ENCODE peak calls at places on chromosomes 13 and 19, in five cellular contexts. One of them, this sample, is unnamed.

GRCh38 chr13:35474551-35474950 is 1.9 kb downstream of the MAB21L1 start:
- DNase-seq in GM13976: no peak
- DNase-seq in omental fat pad: no peak
- DNase-seq in astrocyte: no peak
- DNase-seq in foreskin fibroblast: peak; percentile 38
- DNase-seq in this sample: no peak

GRCh38 chr19:45376045-45376724 is 5.8 kb upstream of the ERCC2 start:
- DNase-seq in GM13976: no peak
- DNase-seq in omental fat pad: no peak
- DNase-seq in astrocyte: peak; percentile 93
- DNase-seq in foreskin fibroblast: peak; percentile 89
- DNase-seq in this sample: no peak

GRCh38 chr19:55563261-55563690 is 17.4 kb downstream of the ZNF579 start:
- DNase-seq in GM13976: no peak
- DNase-seq in omental fat pad: peak; percentile 41
- DNase-seq in astrocyte: peak; percentile 20
- DNase-seq in foreskin fibroblast: peak; percentile 43
- DNase-seq in this sample: no peak

GRCh38 chr19:18807861-18808331 is 16.8 kb upstream of the COMP start:
- DNase-seq in GM13976: peak; percentile 13
- DNase-seq in omental fat pad: no peak
- DNase-seq in astrocyte: no peak
- DNase-seq in foreskin fibroblast: peak; percentile 65
- DNase-seq in this sample: no peak

GRCh38 chr13:25116044-25116443 is 20.1 kb downstream of the PABPC3 start:
- DNase-seq in GM13976: no peak
- DNase-seq in omental fat pad: no peak
- DNase-seq in astrocyte: no peak
- DNase-seq in foreskin fibroblast: no peak
- DNase-seq in this sample: no peak

GRCh38 chr19:18437481-18438330 is at the start of gene ISYNA1:
- DNase-seq in GM13976: peak; percentile 82
- DNase-seq in omental fat pad: no peak
- DNase-seq in astrocyte: no peak
- DNase-seq in foreskin fibroblast: peak; percentile 71
- DNase-seq in this sample: peak; percentile 85

GRCh38 chr13:66407159-66407558 is 823.0 kb downstream of the PCDH9 start:
- DNase-seq in GM13976: no peak
- DNase-seq in omental fat pad: no peak
- DNase-seq in astrocyte: no peak
- DNase-seq in foreskin fibroblast: no peak
- DNase-seq in this sample: no peak

GRCh38 chr13:46296920-46297319 is 85.2 kb downstream of the LRRC63 start:
- DNase-seq in GM13976: no peak
- DNase-seq in omental fat pad: no peak
- DNase-seq in astrocyte: peak; percentile 86
- DNase-seq in foreskin fibroblast: peak; percentile 95
- DNase-seq in this sample: no peak

GRCh38 chr19:38715540-38715939 is 28.7 kb downstream of the CAPN12 start:
- DNase-seq in GM13976: no peak
- DNase-seq in omental fat pad: no peak
- DNase-seq in astrocyte: no peak
- DNase-seq in foreskin fibroblast: no peak
- DNase-seq in this sample: no peak

GRCh38 chr19:52786078-52786463 is 520 bp downstream of the ZNF600 start:
- DNase-seq in GM13976: peak; percentile 19
- DNase-seq in omental fat pad: no peak
- DNase-seq in astrocyte: no peak
- DNase-seq in foreskin fibroblast: peak; percentile 16
- DNase-seq in this sample: peak; percentile 14

GRCh38 chr13:25046985-25047660 is 48.8 kb upstream of the PABPC3 start:
- DNase-seq in GM13976: no peak
- DNase-seq in omental fat pad: no peak
- DNase-seq in astrocyte: peak; percentile 26
- DNase-seq in foreskin fibroblast: peak; percentile 58
- DNase-seq in this sample: no peak

GRCh38 chr19:52961981-52962380 is 700 bp downstream of the ZNF816 start:
- DNase-seq in GM13976: no peak
- DNase-seq in omental fat pad: no peak
- DNase-seq in astrocyte: no peak
- DNase-seq in foreskin fibroblast: no peak
- DNase-seq in this sample: no peak

GRCh38 chr13:44365008-44365407 is 8.6 kb upstream of the SERP2 start:
- DNase-seq in GM13976: no peak
- DNase-seq in omental fat pad: no peak
- DNase-seq in astrocyte: peak; percentile 91
- DNase-seq in foreskin fibroblast: peak; percentile 62
- DNase-seq in this sample: no peak

GRCh38 chr13:71244181-71244580 is 622.8 kb downstream of the DACH1 start:
- DNase-seq in GM13976: no peak
- DNase-seq in omental fat pad: no peak
- DNase-seq in astrocyte: no peak
- DNase-seq in foreskin fibroblast: no peak
- DNase-seq in this sample: no peak

GRCh38 chr13:41791056-41791455 is 169.9 kb downstream of the VWA8 start:
- DNase-seq in GM13976: no peak
- DNase-seq in omental fat pad: no peak
- DNase-seq in astrocyte: no peak
- DNase-seq in foreskin fibroblast: peak; percentile 52
- DNase-seq in this sample: no peak

GRCh38 chr19:22422220-22422619 is at the start of gene ZNF98:
- DNase-seq in GM13976: no peak
- DNase-seq in omental fat pad: no peak
- DNase-seq in astrocyte: no peak
- DNase-seq in foreskin fibroblast: no peak
- DNase-seq in this sample: no peak

GRCh38 chr19:1321539-1321938 is 35.9 kb downstream of the EFNA2 start:
- DNase-seq in GM13976: no peak
- DNase-seq in omental fat pad: no peak
- DNase-seq in astrocyte: no peak
- DNase-seq in foreskin fibroblast: no peak
- DNase-seq in this sample: no peak

GRCh38 chr19:41341669-41342490 is 11.8 kb downstream of the TGFB1 start:
- DNase-seq in GM13976: no peak
- DNase-seq in omental fat pad: no peak
- DNase-seq in astrocyte: no peak
- DNase-seq in foreskin fibroblast: no peak
- DNase-seq in this sample: no peak
- TF ChIP-seq CTCF in GM13976: no peak
- TF ChIP-seq CTCF in omental fat pad: no peak
- TF ChIP-seq CTCF in astrocyte: no peak
- TF ChIP-seq CTCF in foreskin fibroblast: no peak
- TF ChIP-seq CTCF in this sample: no peak

GRCh38 chr13:114043421-114044053 is 69.7 kb upstream of the C13orf46 start:
- DNase-seq in GM13976: no peak
- DNase-seq in omental fat pad: no peak
- DNase-seq in astrocyte: peak; percentile 86
- DNase-seq in foreskin fibroblast: peak; percentile 95
- DNase-seq in this sample: peak; percentile 76
- TF ChIP-seq CTCF in GM13976: peak; percentile 6
- TF ChIP-seq CTCF in omental fat pad: no peak
- TF ChIP-seq CTCF in astrocyte: no peak
- TF ChIP-seq CTCF in foreskin fibroblast: peak; percentile 14
- TF ChIP-seq CTCF in this sample: no peak

GRCh38 chr19:7497292-7497691 is 8.5 kb upstream of the PEX11G start:
- DNase-seq in GM13976: no peak
- DNase-seq in omental fat pad: no peak
- DNase-seq in astrocyte: no peak
- DNase-seq in foreskin fibroblast: peak; percentile 44
- DNase-seq in this sample: no peak
- TF ChIP-seq CTCF in GM13976: no peak
- TF ChIP-seq CTCF in omental fat pad: no peak
- TF ChIP-seq CTCF in astrocyte: peak; percentile 40
- TF ChIP-seq CTCF in foreskin fibroblast: peak; percentile 45
- TF ChIP-seq CTCF in this sample: peak; percentile 5

GRCh38 chr13:78595458-78595818 is 7.9 kb downstream of the POU4F1 start:
- DNase-seq in GM13976: no peak
- DNase-seq in omental fat pad: no peak
- DNase-seq in astrocyte: no peak
- DNase-seq in foreskin fibroblast: peak; percentile 17
- DNase-seq in this sample: no peak
- TF ChIP-seq CTCF in GM13976: no peak
- TF ChIP-seq CTCF in omental fat pad: no peak
- TF ChIP-seq CTCF in astrocyte: no peak
- TF ChIP-seq CTCF in foreskin fibroblast: no peak
- TF ChIP-seq CTCF in this sample: no peak

GRCh38 chr19:10332158-10332964 is 968 bp downstream of the RAVER1 start:
- DNase-seq in GM13976: no peak
- DNase-seq in omental fat pad: no peak
- DNase-seq in astrocyte: no peak
- DNase-seq in foreskin fibroblast: no peak
- DNase-seq in this sample: no peak
- TF ChIP-seq CTCF in GM13976: no peak
- TF ChIP-seq CTCF in omental fat pad: no peak
- TF ChIP-seq CTCF in astrocyte: no peak
- TF ChIP-seq CTCF in foreskin fibroblast: no peak
- TF ChIP-seq CTCF in this sample: no peak

GRCh38 chr19:46460981-46461380 is 10.4 kb downstream of the PNMA8A start:
- DNase-seq in GM13976: no peak
- DNase-seq in omental fat pad: no peak
- DNase-seq in astrocyte: no peak
- DNase-seq in foreskin fibroblast: no peak
- DNase-seq in this sample: no peak

GRCh38 chr19:46461537-46461936 is 9.8 kb downstream of the PNMA8A start:
- DNase-seq in GM13976: no peak
- DNase-seq in omental fat pad: no peak
- DNase-seq in astrocyte: no peak
- DNase-seq in foreskin fibroblast: peak; percentile 39
- DNase-seq in this sample: no peak

GRCh38 chr19:46454244-46454643 is 17.1 kb downstream of the PNMA8A start:
- DNase-seq in GM13976: no peak
- DNase-seq in omental fat pad: no peak
- DNase-seq in astrocyte: no peak
- DNase-seq in foreskin fibroblast: no peak
- DNase-seq in this sample: no peak

GRCh38 chr19:46453661-46454060 is 17.7 kb downstream of the PNMA8A start:
- DNase-seq in GM13976: no peak
- DNase-seq in omental fat pad: no peak
- DNase-seq in astrocyte: no peak
- DNase-seq in foreskin fibroblast: no peak
- DNase-seq in this sample: no peak

GRCh38 chr19:46456930-46457329 is 14.4 kb downstream of the PNMA8A start:
- DNase-seq in GM13976: no peak
- DNase-seq in omental fat pad: no peak
- DNase-seq in astrocyte: no peak
- DNase-seq in foreskin fibroblast: no peak
- DNase-seq in this sample: no peak
- TF ChIP-seq CTCF in GM13976: no peak
- TF ChIP-seq CTCF in omental fat pad: no peak
- TF ChIP-seq CTCF in astrocyte: no peak
- TF ChIP-seq CTCF in foreskin fibroblast: no peak
- TF ChIP-seq CTCF in this sample: no peak

GRCh38 chr19:47226426-47227346 is 4.3 kb downstream of the BBC3 start:
- DNase-seq in GM13976: peak; percentile 78
- DNase-seq in omental fat pad: peak; percentile 54
- DNase-seq in astrocyte: peak; percentile 47
- DNase-seq in foreskin fibroblast: peak; percentile 90
- DNase-seq in this sample: peak; percentile 86
- TF ChIP-seq CTCF in GM13976: no peak
- TF ChIP-seq CTCF in omental fat pad: no peak
- TF ChIP-seq CTCF in astrocyte: no peak
- TF ChIP-seq CTCF in foreskin fibroblast: no peak
- TF ChIP-seq CTCF in this sample: no peak

GRCh38 chr19:48636859-48637448 is at the start of gene DBP:
- DNase-seq in GM13976: no peak
- DNase-seq in omental fat pad: no peak
- DNase-seq in astrocyte: no peak
- DNase-seq in foreskin fibroblast: peak; percentile 63
- DNase-seq in this sample: no peak
- TF ChIP-seq CTCF in GM13976: no peak
- TF ChIP-seq CTCF in omental fat pad: no peak
- TF ChIP-seq CTCF in astrocyte: no peak
- TF ChIP-seq CTCF in foreskin fibroblast: no peak
- TF ChIP-seq CTCF in this sample: no peak

GRCh38 chr19:10751109-10751972 is 33.5 kb downstream of the DNM2 start:
- DNase-seq in GM13976: no peak
- DNase-seq in omental fat pad: no peak
- DNase-seq in astrocyte: no peak
- DNase-seq in foreskin fibroblast: no peak
- DNase-seq in this sample: no peak
- TF ChIP-seq CTCF in GM13976: no peak
- TF ChIP-seq CTCF in omental fat pad: no peak
- TF ChIP-seq CTCF in astrocyte: no peak
- TF ChIP-seq CTCF in foreskin fibroblast: no peak
- TF ChIP-seq CTCF in this sample: no peak

This sample was measured in GM20000.